ENCODE peak calls at places on chromosomes 5 and 9, in nine cellular contexts. B is Peyer's patch, P is astrocyte, T is suprapubic skin, J is heart left ventricle, A is gastrocnemius medialis, Y is OCI-LY7, L is Panc1, R is mammary epithelial cell. F is an unnamed sample.

GRCh38 chr9:72896439-72896838 is 56.4 kb downstream of the ALDH1A1 start:
- DNase-seq in B (no peak), P (no peak), T (no peak), J (no peak), A (no peak), Y (no peak), L (no peak), R (no peak), F (no peak)

GRCh38 chr9:78292026-78292425 is 4.9 kb upstream of the PSAT1 start:
- DNase-seq in B (no peak), P (no peak), T (no peak), J (no peak), A (no peak), Y (no peak), L (no peak), R (no peak), F (no peak)

GRCh38 chr5:38258319-38259061 is at the start of gene EGFLAM:
- DNase-seq in B (no peak), P (no peak), T (no peak), J (peak), A (no peak), Y (no peak), L (no peak), R (peak), F (no peak)

GRCh38 chr9:137396227-137396626 is 26.7 kb downstream of the EXD3 start:
- DNase-seq in B (no peak), P (peak), T (no peak), J (no peak), A (no peak), Y (no peak), L (no peak), R (peak), F (no peak)

GRCh38 chr5:13976867-13977479 is 32.5 kb upstream of the DNAH5 start:
- DNase-seq in B (no peak), P (peak), T (no peak), J (no peak), A (no peak), Y (peak), L (no peak), R (peak), F (peak)

GRCh38 chr5:148967783-148968182 is 95.1 kb downstream of the SH3TC2 start:
- DNase-seq in B (no peak), P (no peak), T (no peak), J (no peak), A (no peak), Y (no peak), L (no peak), R (no peak), F (no peak)

GRCh38 chr5:33892419-33893151 is 795 bp upstream of the ADAMTS12 start:
- DNase-seq in B (no peak), P (peak), T (no peak), J (peak), A (no peak), Y (no peak), L (no peak), R (peak), F (no peak)

GRCh38 chr5:124060010-124060409 is 548.0 kb downstream of the CSNK1G3 start:
- DNase-seq in B (no peak), P (no peak), T (no peak), J (no peak), A (no peak), Y (no peak), L (no peak), R (no peak), F (no peak)

GRCh38 chr5:27479859-27480258 is 441.5 kb upstream of the CDH9 start:
- DNase-seq in B (no peak), P (no peak), T (no peak), J (no peak), A (no peak), Y (no peak), L (no peak), R (no peak), F (no peak)

GRCh38 chr9:6557883-6558282 is 87.6 kb downstream of the GLDC start:
- DNase-seq in B (no peak), P (no peak), T (no peak), J (no peak), A (no peak), Y (no peak), L (no peak), R (no peak), F (no peak)

GRCh38 chr5:4639959-4640358 is 500.2 kb upstream of the ADAMTS16 start:
- DNase-seq in B (no peak), P (no peak), T (no peak), J (no peak), A (no peak), Y (no peak), L (no peak), R (no peak), F (no peak)

GRCh38 chr9:136011703-136012496 is 50.7 kb upstream of the UBAC1 start:
- DNase-seq in B (peak), P (peak), T (no peak), J (peak), A (no peak), Y (peak), L (no peak), R (no peak), F (no peak)

GRCh38 chr5:10229306-10230048 is 20.2 kb downstream of the ATPSCKMT start:
- DNase-seq in B (no peak), P (peak), T (no peak), J (no peak), A (no peak), Y (no peak), L (no peak), R (peak), F (no peak)

GRCh38 chr9:111945216-111945615 is 48.6 kb downstream of the UGCG start:
- DNase-seq in B (no peak), P (peak), T (no peak), J (no peak), A (no peak), Y (no peak), L (no peak), R (no peak), F (no peak)

GRCh38 chr9:82570226-82570625 is 492.7 kb downstream of the RASEF start:
- DNase-seq in B (no peak), P (no peak), T (no peak), J (no peak), A (no peak), Y (no peak), L (no peak), R (peak), F (no peak)

GRCh38 chr5:160434022-160434531 is 12.4 kb downstream of the PTTG1 start:
- DNase-seq in B (peak), P (peak), T (no peak), J (no peak), A (no peak), Y (peak), L (no peak), R (peak), F (no peak)

GRCh38 chr9:132986586-132986985 is 8.1 kb downstream of the GFI1B start:
- DNase-seq in B (no peak), P (no peak), T (no peak), J (no peak), A (no peak), Y (no peak), L (no peak), R (no peak), F (no peak)

GRCh38 chr9:95224371-95225015 is 93.0 kb downstream of the FANCC start:
- DNase-seq in B (no peak), P (no peak), T (no peak), J (no peak), A (no peak), Y (no peak), L (no peak), R (no peak), F (no peak)

GRCh38 chr5:122965111-122965510 is 71.4 kb downstream of the PPIC start:
- DNase-seq in B (no peak), P (no peak), T (no peak), J (no peak), A (no peak), Y (no peak), L (no peak), R (no peak), F (no peak)

GRCh38 chr9:1231998-1232919 is 182.1 kb downstream of the DMRT2 start:
- DNase-seq in B (peak), P (peak), T (peak), J (peak), A (peak), Y (no peak), L (no peak), R (peak), F (no peak)

GRCh38 chr9:112582863-112583262 is 96.2 kb downstream of the KIAA1958 start:
- DNase-seq in B (no peak), P (no peak), T (no peak), J (no peak), A (no peak), Y (no peak), L (no peak), R (no peak), F (no peak)

GRCh38 chr5:40841068-40841805 is at the start of gene CARD6:
- DNase-seq in B (no peak), P (no peak), T (no peak), J (no peak), A (no peak), Y (no peak), L (no peak), R (no peak), F (peak)

GRCh38 chr9:107638922-107639321 is 149.4 kb upstream of the KLF4 start:
- DNase-seq in B (peak), P (peak), T (peak), J (peak), A (peak), Y (peak), L (no peak), R (no peak), F (no peak)

GRCh38 chr9:131476777-131477345 is 25.9 kb upstream of the POMT1 start:
- DNase-seq in B (no peak), P (no peak), T (no peak), J (peak), A (peak), Y (no peak), L (no peak), R (no peak), F (no peak)

GRCh38 chr5:95958308-95959014 is 3.2 kb downstream of the ELL2 start:
- DNase-seq in B (peak), P (peak), T (no peak), J (no peak), A (no peak), Y (no peak), L (peak), R (peak), F (no peak)

GRCh38 chr9:14677396-14677795 is 15.8 kb downstream of the ZDHHC21 start:
- DNase-seq in B (no peak), P (no peak), T (no peak), J (no peak), A (no peak), Y (no peak), L (no peak), R (no peak), F (no peak)

DNA sequence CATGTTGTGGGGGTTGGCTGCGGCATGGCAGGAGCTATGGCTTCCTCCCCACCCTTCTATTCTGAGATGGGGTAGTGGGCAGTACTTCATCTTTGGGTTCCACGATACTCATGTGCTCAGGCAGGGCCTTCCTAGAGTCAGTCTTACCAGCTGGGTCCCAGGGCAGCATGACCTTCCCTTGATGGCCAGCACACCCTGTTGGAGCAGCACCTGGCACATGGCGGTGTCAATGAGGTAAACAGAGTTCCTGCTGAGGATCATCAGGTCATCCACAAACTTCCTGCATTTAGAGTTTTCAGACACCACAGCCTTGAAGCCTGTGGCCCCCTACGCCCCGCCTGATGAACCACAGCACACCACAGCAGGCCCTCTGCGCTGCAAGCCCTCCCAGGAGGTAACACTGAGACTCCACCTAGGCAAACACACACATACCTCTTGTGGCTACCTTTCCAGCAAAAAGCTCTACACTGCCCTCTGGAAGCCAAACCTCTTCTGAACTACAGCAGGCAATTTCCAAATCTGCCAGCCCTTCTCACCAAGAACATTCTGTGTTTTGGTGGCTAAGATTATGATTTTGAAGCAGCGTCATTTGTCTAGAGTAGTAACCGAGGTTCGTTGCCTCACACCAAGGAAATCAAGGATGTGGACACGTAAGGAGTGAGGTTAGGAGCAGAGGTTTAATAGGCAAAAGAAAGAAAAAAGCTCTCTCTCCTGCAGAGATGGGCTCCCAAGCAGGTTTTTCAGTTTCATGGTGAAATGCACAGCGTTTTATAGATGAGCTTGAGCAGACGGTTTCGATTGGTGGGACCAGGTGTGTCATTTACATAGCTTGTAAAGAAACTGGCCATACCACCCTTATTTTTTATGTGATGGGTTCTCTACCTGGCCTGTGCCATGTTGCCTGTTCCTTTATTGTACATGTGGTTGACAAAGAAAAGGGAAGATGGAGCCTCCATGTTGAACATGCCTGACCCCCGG is 20.3 kb upstream of the TMEM174 start:
- DNase-seq in B (no peak), P (no peak), T (no peak), J (no peak), A (no peak), Y (no peak), L (no peak), R (no peak), F (no peak)
- H3K27ac ChIP-seq in B (no peak), P (no peak), T (no peak), J (no peak), A (no peak), Y (no peak), L (no peak), R (no peak), F (no peak)

GRCh38 chr5:126965061-126965475 is 65.3 kb downstream of the MARCHF3 start:
- DNase-seq in B (no peak), P (peak), T (no peak), J (no peak), A (no peak), Y (no peak), L (no peak), R (peak), F (no peak)

GRCh38 chr5:126959188-126959587 is 71.2 kb downstream of the MARCHF3 start:
- DNase-seq in B (no peak), P (no peak), T (no peak), J (no peak), A (no peak), Y (no peak), L (no peak), R (no peak), F (no peak)

GRCh38 chr5:126961128-126961527 is 69.2 kb downstream of the MARCHF3 start:
- DNase-seq in B (no peak), P (no peak), T (no peak), J (no peak), A (no peak), Y (no peak), L (no peak), R (no peak), F (no peak)

GRCh38 chr5:126963822-126964375 is 66.5 kb downstream of the MARCHF3 start:
- DNase-seq in B (no peak), P (no peak), T (no peak), J (no peak), A (no peak), Y (no peak), L (no peak), R (peak), F (no peak)

GRCh38 chr5:126961702-126962101 is 68.7 kb downstream of the MARCHF3 start:
- DNase-seq in B (no peak), P (no peak), T (no peak), J (no peak), A (no peak), Y (no peak), L (no peak), R (peak), F (peak)
- H3K27ac ChIP-seq in B (no peak), P (no peak), T (no peak), J (no peak), A (no peak), Y (no peak), L (no peak), R (peak), F (no peak)

GRCh38 chr5:81575924-81576323 is 175.0 kb downstream of the SSBP2 start:
- DNase-seq in B (no peak), P (no peak), T (no peak), J (no peak), A (no peak), Y (no peak), L (no peak), R (no peak), F (no peak)

GRCh38 chr5:81577091-81577490 is 173.8 kb downstream of the SSBP2 start:
- DNase-seq in B (no peak), P (no peak), T (no peak), J (no peak), A (no peak), Y (no peak), L (no peak), R (no peak), F (no peak)

GRCh38 chr5:81579525-81579924 is 171.4 kb downstream of the SSBP2 start:
- DNase-seq in B (no peak), P (no peak), T (no peak), J (no peak), A (no peak), Y (peak), L (no peak), R (peak), F (peak)
- H3K27ac ChIP-seq in B (no peak), P (no peak), T (no peak), J (no peak), A (no peak), Y (no peak), L (no peak), R (no peak), F (no peak)

GRCh38 chr9:115945009-115945431 is 208.6 kb upstream of the PAPPA start:
- DNase-seq in B (no peak), P (no peak), T (no peak), J (peak), A (no peak), Y (no peak), L (no peak), R (no peak), F (no peak)
- H3K27ac ChIP-seq in B (peak), P (peak), T (peak), J (peak), A (no peak), Y (no peak), L (no peak), R (peak), F (no peak)

DNA sequence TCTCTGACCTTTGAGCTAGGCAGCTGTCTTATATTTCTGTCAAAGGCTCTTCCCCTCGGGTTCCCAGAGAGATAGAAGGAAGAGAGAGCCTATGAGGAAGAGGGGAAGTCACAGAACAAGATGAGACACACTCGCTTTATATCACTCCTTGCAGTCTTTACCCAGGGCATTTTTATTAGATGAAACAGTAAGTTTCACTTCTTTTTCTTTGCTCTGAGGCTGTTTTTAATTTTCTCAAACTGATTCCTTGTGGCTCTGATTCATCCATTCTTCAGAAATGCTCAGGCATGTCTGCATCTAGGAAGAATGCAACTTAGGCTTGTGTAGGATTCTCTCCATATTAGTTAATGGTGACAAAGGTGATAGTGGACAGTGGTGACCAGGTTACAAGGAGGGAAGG is 132.9 kb upstream of the CHD1 start:
- DNase-seq in B (no peak), P (peak), T (no peak), J (no peak), A (no peak), Y (no peak), L (no peak), R (peak), F (no peak)
- H3K27ac ChIP-seq in B (no peak), P (peak), T (no peak), J (no peak), A (no peak), Y (no peak), L (no peak), R (peak), F (no peak)

DNA sequence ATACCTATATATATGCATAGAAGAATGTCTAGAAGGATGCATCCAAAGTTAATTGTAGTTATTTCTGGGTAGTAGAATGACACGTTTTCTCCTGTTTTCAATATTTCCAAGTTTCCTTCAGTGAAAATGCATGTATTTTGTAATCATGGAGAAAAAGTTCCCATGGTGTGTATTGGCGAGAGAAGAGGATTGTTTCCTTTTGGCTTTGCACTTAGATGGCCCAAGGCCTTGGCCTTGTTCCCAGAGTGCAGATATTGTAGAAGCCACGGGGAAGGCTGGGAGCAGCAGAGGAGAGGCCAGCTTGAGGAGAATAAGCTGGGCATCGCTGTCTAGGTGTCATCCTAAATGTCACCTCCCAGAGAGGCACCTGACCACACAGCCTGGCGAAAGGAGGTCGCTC is 44.0 kb downstream of the IRF1 start:
- DNase-seq in B (peak), P (peak), T (no peak), J (peak), A (peak), Y (no peak), L (no peak), R (no peak), F (no peak)
- H3K27ac ChIP-seq in B (no peak), P (no peak), T (no peak), J (peak), A (peak), Y (no peak), L (peak), R (no peak), F (peak)

F was measured in CD4-positive, CD25-positive, alpha-beta regulatory T cell.